ENCODE peak calls at places on chromosomes 3 and 15, in ten cellular contexts. O, K, S, H, Y, Z, E, A, N and L are unnamed samples.

GRCh38 chr15:85742186-85742751 is 52.5 kb downstream of the KLHL25 start:
- DNase-seq in O (peak; percentile 56), K (no peak), S (no peak), H (no peak), Y (no peak), Z (no peak), E (peak; percentile 32), A (no peak), N (peak; percentile 53), L (peak; percentile 39)

GRCh38 chr3:195254454-195255175 is 16.3 kb downstream of the XXYLT1 start:
- DNase-seq in O (no peak), K (no peak), S (no peak), H (no peak), Y (no peak), Z (peak; percentile 63), E (peak; percentile 67), A (no peak), N (no peak), L (no peak)

GRCh38 chr15:74808073-74808839 is 4.4 kb upstream of the LMAN1L start:
- DNase-seq in O (no peak), K (no peak), S (no peak), H (peak; percentile 79), Y (no peak), Z (no peak), E (no peak), A (no peak), N (no peak), L (no peak)

GRCh38 chr15:65806387-65806786 is 14.3 kb upstream of the DENND4A start:
- DNase-seq in O (no peak), K (no peak), S (no peak), H (no peak), Y (no peak), Z (no peak), E (no peak), A (no peak), N (no peak), L (no peak)

GRCh38 chr3:193046369-193046768 is 128.7 kb upstream of the MB21D2 start:
- DNase-seq in O (no peak), K (no peak), S (no peak), H (no peak), Y (no peak), Z (no peak), E (no peak), A (no peak), N (no peak), L (no peak)

GRCh38 chr15:26890451-26890850 is 23.6 kb downstream of the GABRA5 start:
- DNase-seq in O (no peak), K (no peak), S (no peak), H (no peak), Y (no peak), Z (no peak), E (no peak), A (no peak), N (no peak), L (no peak)

GRCh38 chr15:96331942-96332853 is 1.7 kb downstream of the NR2F2 start:
- DNase-seq in O (no peak), K (no peak), S (no peak), H (peak; percentile 41), Y (no peak), Z (peak; percentile 77), E (no peak), A (no peak), N (no peak), L (peak; percentile 82)

GRCh38 chr3:144585408-144585807 is 613.8 kb downstream of the DIPK2A start:
- DNase-seq in O (no peak), K (no peak), S (no peak), H (no peak), Y (no peak), Z (no peak), E (no peak), A (no peak), N (no peak), L (no peak)

GRCh38 chr3:17553080-17553479 is 189.4 kb downstream of the TBC1D5 start:
- DNase-seq in O (no peak), K (no peak), S (no peak), H (no peak), Y (no peak), Z (no peak), E (no peak), A (no peak), N (no peak), L (no peak)

GRCh38 chr15:77396692-77397091 is 23.2 kb downstream of the PEAK1 start:
- DNase-seq in O (no peak), K (no peak), S (no peak), H (no peak), Y (no peak), Z (no peak), E (no peak), A (no peak), N (no peak), L (no peak)

GRCh38 chr3:122902326-122902725 is 107.5 kb downstream of the SLC49A4 start:
- DNase-seq in O (no peak), K (no peak), S (no peak), H (no peak), Y (no peak), Z (no peak), E (no peak), A (no peak), N (no peak), L (no peak)

GRCh38 chr3:177069514-177070329 is 127.6 kb downstream of the TBL1XR1 start:
- DNase-seq in O (no peak), K (no peak), S (no peak), H (no peak), Y (no peak), Z (no peak), E (no peak), A (no peak), N (no peak), L (no peak)

GRCh38 chr3:177068967-177069366 is 128.3 kb downstream of the TBL1XR1 start:
- DNase-seq in O (no peak), K (no peak), S (no peak), H (no peak), Y (no peak), Z (no peak), E (no peak), A (no peak), N (no peak), L (no peak)

GRCh38 chr3:177066068-177066467 is 131.2 kb downstream of the TBL1XR1 start:
- DNase-seq in O (no peak), K (no peak), S (no peak), H (no peak), Y (no peak), Z (no peak), E (no peak), A (no peak), N (no peak), L (no peak)

GRCh38 chr3:177071496-177072156 is 125.7 kb downstream of the TBL1XR1 start:
- DNase-seq in O (no peak), K (no peak), S (no peak), H (no peak), Y (no peak), Z (no peak), E (no peak), A (no peak), N (no peak), L (no peak)
- TF ChIP-seq POLR2AphosphoS5 in O (no peak), K (no peak), S (no peak), H (no peak), Y (no peak), Z (no peak), E (no peak), A (no peak), N (no peak), L (no peak)

DNA sequence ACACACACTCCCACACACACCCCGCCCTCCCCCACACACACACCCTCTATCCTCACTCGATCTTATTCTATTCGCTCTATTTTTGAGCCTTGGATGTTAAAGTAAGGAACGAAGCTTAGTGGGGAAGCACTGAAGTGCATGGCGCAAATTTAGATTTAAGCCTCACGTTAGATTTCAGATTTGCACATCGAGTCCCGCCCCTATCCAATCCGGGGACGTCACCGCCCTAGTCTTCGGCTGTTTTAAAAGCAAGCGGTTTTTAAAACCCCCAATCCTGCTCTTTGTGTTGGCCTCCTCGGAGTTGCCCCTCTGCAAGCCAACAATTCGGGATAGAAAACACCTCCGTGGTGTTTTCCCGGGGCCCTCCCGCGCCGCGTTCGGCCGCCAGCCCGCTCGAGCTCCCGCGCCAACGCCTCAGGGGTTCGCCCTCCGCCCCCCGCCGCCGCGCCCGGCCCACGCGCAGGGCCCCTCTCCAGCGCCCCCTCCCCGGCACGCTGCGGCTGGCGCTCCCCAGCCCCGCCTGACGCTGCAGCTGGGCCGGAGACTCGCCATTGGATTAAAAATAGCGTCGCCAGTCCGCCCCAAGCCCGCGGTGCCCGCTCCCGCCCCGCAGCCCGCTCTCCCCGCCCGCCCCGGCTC is at the start of gene USP13:
- DNase-seq in O (peak; percentile 69), K (peak; percentile 44), S (peak; percentile 66), H (peak; percentile 54), Y (no peak), Z (peak; percentile 83), E (peak; percentile 95), A (no peak), N (peak; percentile 89), L (peak; percentile 86)
- TF ChIP-seq POLR2AphosphoS5 in O (no peak), K (no peak), S (peak; percentile 53), H (no peak), Y (no peak), Z (peak; percentile 14), E (peak; percentile 53), A (no peak), N (peak; percentile 3), L (peak; percentile 24)

DNA sequence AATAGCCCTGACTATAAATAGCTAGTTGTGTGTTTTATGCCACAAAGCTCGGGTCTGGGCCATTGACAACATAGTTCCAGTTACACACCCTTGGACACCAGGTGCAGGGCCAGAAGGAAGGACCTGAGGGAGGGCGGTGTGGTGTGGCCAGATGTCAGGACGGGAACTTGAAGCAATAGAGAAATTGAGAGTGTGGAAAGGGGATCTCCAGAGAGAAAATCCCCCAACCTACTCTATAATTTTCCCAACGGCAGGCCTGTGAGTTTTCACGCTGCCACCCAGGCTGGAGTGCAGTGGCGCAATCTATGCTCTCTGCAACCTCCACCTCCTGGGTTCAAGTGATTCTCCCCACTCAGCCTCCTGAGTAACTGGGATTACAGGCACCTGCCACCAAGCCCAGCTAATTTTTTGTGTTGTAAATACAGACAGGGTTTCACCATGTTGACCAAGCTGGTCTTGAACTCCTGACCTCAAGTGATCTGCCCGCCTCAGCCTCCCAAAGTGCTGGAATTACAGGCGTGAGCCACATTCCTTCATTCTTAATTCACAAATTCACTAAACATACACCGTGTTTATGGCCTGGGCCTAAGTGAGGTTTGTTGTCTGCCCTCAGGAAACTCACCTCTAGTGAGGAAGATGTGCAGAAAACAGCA is 70.8 kb upstream of the KLF13 start:
- DNase-seq in O (no peak), K (no peak), S (no peak), H (peak; percentile 64), Y (no peak), Z (no peak), E (no peak), A (no peak), N (peak; percentile 72), L (no peak)
- TF ChIP-seq POLR2AphosphoS5 in O (no peak), K (no peak), S (no peak), H (peak; percentile 71), Y (no peak), Z (no peak), E (no peak), A (no peak), N (peak; percentile 32), L (no peak)

GRCh38 chr3:44478055-44478468 is 592 bp upstream of the ZNF445 start:
- DNase-seq in O (no peak), K (no peak), S (no peak), H (no peak), Y (no peak), Z (no peak), E (no peak), A (no peak), N (no peak), L (no peak)
- TF ChIP-seq POLR2AphosphoS5 in O (no peak), K (no peak), S (no peak), H (no peak), Y (no peak), Z (no peak), E (no peak), A (no peak), N (no peak), L (no peak)